ENCODE peak calls at places on chromosomes 6 and 20, in nine cellular contexts. Z is naive thymus-derived CD4-positive, alpha-beta T cell; U is lower lobe of right lung; O is pancreas; Y is colonic mucosa; E is A549; J is CD8-positive, alpha-beta T cell; Q is adipocyte; I is upper lobe of left lung. V is an unnamed sample.
A peak's percentile ranks its signal among the peaks of the same experiment; 100 is the strongest.

GRCh38 chr6:20582586-20583446 is 48.6 kb downstream of the CDKAL1 start:
- DNase-seq in I (no peak), Z (no peak), E (no peak), O (no peak), Y (no peak), J (no peak), U (no peak), Q (peak; percentile 41), V (no peak)

GRCh38 chr6:44456070-44456965 is 68.8 kb downstream of the CDC5L start:
- DNase-seq in E (peak; percentile 48), Y (peak; percentile 39), U (no peak), O (peak; percentile 72), J (peak; percentile 30), Q (peak; percentile 80), Z (peak; percentile 26), I (peak; percentile 66), V (no peak)

GRCh38 chr6:111871725-111872520 is 1.3 kb downstream of the FYN start:
- DNase-seq in Q (peak; percentile 61), J (peak; percentile 39), E (no peak), O (no peak), I (no peak), Z (peak; percentile 50), U (no peak), Y (peak; percentile 31), V (no peak)

GRCh38 chr6:120545353-120545752 is 788.9 kb downstream of the TBC1D32 start:
- DNase-seq in U (no peak), Q (no peak), J (no peak), O (no peak), I (no peak), E (no peak), Y (no peak), Z (no peak), V (no peak)

GRCh38 chr6:142735182-142735581 is 209.8 kb downstream of the HIVEP2 start:
- DNase-seq in E (no peak), U (no peak), J (no peak), Z (no peak), O (no peak), I (no peak), Q (peak; percentile 32), Y (no peak), V (no peak)

GRCh38 chr20:43925786-43926185 is 11.1 kb downstream of the TOX2 start:
- DNase-seq in U (no peak), Q (peak; percentile 65), I (no peak), J (peak; percentile 53), Y (peak; percentile 63), Z (peak; percentile 43), O (no peak), E (no peak), V (peak; percentile 71)

GRCh38 chr6:146985111-146985510 is 219.1 kb upstream of the STXBP5 start:
- DNase-seq in E (peak; percentile 57), Z (no peak), U (no peak), J (no peak), I (no peak), Y (peak; percentile 60), Q (peak; percentile 48), O (no peak), V (no peak)

GRCh38 chr6:20707166-20707485 is 172.9 kb downstream of the CDKAL1 start:
- DNase-seq in U (no peak), Y (no peak), I (no peak), E (peak; percentile 18), O (no peak), Z (no peak), Q (no peak), J (no peak), V (no peak)

GRCh38 chr6:89974776-89975175 is 80.5 kb downstream of the GJA10 start:
- DNase-seq in Z (no peak), U (no peak), E (no peak), Y (no peak), O (no peak), Q (no peak), I (peak; percentile 46), J (no peak), V (no peak)

GRCh38 chr6:108100003-108100402 is 25.5 kb upstream of the OSTM1 start:
- DNase-seq in Z (no peak), E (no peak), I (no peak), Q (no peak), U (no peak), O (no peak), Y (no peak), J (no peak), V (no peak)

GRCh38 chr6:104540743-104541142 is 319.0 kb downstream of the HACE1 start:
- DNase-seq in O (no peak), I (no peak), Y (no peak), Q (peak; percentile 80), Z (no peak), J (no peak), E (no peak), U (no peak), V (no peak)

GRCh38 chr6:79584332-79584731 is 46.8 kb upstream of the SH3BGRL2 start:
- DNase-seq in E (no peak), U (no peak), Q (no peak), I (no peak), J (no peak), O (no peak), Y (no peak), Z (no peak), V (no peak)

GRCh38 chr6:22925920-22926587 is 356.7 kb downstream of the HDGFL1 start:
- DNase-seq in J (no peak), Y (no peak), I (no peak), O (no peak), E (no peak), Z (no peak), U (no peak), Q (peak; percentile 22), V (no peak)

GRCh38 chr20:59386819-59387218 is 86.4 kb downstream of the EDN3 start:
- DNase-seq in Z (no peak), I (no peak), Y (no peak), E (no peak), J (no peak), U (no peak), Q (peak; percentile 41), O (no peak), V (no peak)

GRCh38 chr6:170296423-170296745 is 5.5 kb upstream of the DLL1 start:
- DNase-seq in Y (no peak), U (no peak), J (no peak), E (no peak), Z (no peak), O (no peak), I (no peak), Q (no peak), V (no peak)

GRCh38 chr6:107386340-107386739 is 73.0 kb downstream of the PDSS2 start:
- DNase-seq in I (no peak), U (no peak), Y (no peak), Z (no peak), Q (peak; percentile 48), E (no peak), J (no peak), O (no peak), V (no peak)

DNA sequence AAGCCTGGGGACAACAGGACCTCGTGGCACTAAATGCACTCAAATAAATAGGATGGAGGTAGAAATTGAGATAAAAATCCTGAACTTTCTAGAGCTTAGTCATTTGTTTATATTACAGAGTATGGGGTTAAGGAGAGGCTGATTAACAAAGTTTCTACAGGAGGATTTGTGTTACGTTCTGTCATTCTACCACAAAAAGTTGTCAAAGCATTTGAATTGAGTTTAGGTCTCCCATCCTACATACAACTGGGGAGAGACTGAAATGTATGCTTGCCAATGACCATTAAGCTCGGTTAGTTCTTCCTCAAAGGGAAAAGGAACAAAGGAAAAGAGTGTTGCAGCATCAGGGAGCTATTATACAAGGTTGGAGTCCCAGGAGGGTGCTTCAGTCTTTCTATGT is 597.9 kb downstream of the COL12A1 start:
- DNase-seq in Y (no peak), J (no peak), U (no peak), O (no peak), Q (peak; percentile 39), I (no peak), E (no peak), Z (no peak), V (no peak)
- H3K4me1 ChIP-seq in Y (no peaks in the 10 kb centered on the region), J (no peaks in the 10 kb centered on the region), U (no peaks in the 10 kb centered on the region), O (no peaks in the 10 kb centered on the region), Q (peaks cover 63% of the 10 kb centered on the region), I (peaks cover 9% of the 10 kb centered on the region), E (peaks cover 60% of the 10 kb centered on the region), Z (no peaks in the 10 kb centered on the region), V (peaks cover 6% of the 10 kb centered on the region)

DNA sequence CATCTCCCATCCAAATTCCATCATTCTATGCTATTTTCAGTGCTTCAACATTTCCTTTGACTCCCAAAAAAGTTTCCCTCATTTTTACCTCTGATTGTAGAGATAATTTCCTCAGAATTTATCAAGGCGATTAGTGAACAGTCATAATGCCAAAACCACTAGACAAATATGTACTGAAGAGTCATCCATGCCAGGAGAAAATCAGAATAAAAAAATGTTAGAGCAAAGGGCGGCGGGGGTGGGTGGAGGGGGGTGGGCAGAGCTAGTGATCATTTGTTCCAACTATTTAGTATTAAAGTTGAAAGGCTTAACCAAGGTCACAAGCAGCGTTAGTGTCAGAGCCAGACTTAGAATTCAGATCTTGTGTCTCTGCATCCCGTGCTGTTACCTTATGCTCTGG is 5.3 kb upstream of the ADGRF5 start:
- DNase-seq in Q (no peak), I (no peak), Y (no peak), U (no peak), Z (no peak), E (peak; percentile 0), J (no peak), O (no peak), V (no peak)
- H3K4me1 ChIP-seq in Q (peaks cover 26% of the 10 kb centered on the region), I (peaks cover 50% of the 10 kb centered on the region), Y (no peaks in the 10 kb centered on the region), U (peaks cover 61% of the 10 kb centered on the region), Z (no peaks in the 10 kb centered on the region), E (peaks cover 28% of the 10 kb centered on the region), J (no peaks in the 10 kb centered on the region), O (no peaks in the 10 kb centered on the region), V (no peaks in the 10 kb centered on the region)

DNA sequence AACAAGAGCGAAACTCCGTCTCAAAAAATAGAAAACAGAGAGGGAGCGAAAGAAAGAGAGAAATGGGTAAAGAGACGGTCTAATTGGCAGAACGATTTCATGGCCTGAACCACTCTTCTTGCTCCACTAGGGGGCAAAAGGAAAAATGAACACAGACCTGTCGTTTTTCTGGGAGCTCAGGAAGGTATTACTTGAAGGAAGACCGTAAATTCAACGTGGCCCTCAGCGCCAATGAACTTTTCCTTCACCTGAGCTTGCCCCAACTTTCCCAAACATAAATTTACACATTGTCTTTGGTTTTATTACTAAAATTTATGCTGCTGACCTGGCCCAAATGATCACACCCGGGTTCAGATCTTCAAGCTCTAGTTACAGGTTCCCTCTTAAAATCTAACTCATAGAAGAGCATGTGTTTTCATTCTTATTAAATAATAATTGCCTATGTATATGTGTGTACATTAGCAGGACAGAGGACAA is 67.3 kb downstream of the ATP9A start:
- DNase-seq in J (no peak), Y (peak; percentile 64), O (no peak), I (no peak), U (no peak), E (peak; percentile 74), Z (peak; percentile 2), Q (peak; percentile 73), V (no peak)
- H3K4me1 ChIP-seq in J (no peaks in the 10 kb centered on the region), Y (no peaks in the 10 kb centered on the region), O (peaks cover 7% of the 10 kb centered on the region), I (peaks cover 9% of the 10 kb centered on the region), U (peaks cover 17% of the 10 kb centered on the region), E (peaks cover 63% of the 10 kb centered on the region), Z (no peaks in the 10 kb centered on the region), Q (peaks cover 15% of the 10 kb centered on the region), V (no peaks in the 10 kb centered on the region)

DNA sequence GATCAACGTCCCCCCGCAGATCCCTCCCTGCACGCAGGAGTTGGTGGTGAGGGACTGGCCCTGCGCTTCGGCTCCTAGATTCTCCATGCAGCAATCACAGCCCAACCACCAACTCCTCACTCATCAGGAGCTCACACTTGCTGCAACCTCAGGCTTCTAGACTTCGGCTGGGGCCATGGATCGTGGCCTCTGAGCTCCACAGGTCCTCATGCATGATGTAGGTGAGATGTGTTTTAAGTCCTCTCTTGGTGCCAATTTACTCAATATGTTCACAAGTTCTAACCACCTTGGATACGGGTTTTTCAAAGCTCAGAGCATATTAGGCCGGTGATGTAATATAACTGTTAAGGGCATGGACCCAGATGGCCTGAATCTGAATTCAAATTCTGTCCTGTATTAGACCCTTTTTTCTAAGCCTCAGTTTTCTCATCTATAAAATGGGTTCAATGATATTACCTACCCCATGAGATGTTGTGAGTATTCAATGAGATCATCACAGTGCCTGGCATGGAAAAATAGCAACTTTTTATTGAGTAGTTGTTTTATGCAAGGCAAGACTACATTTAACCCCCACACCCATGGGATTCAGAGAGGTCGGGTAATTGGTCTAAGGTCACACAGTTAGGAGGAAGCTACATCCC is 31.0 kb downstream of the SUN5 start:
- DNase-seq in Z (no peak), Q (no peak), I (no peak), O (no peak), Y (no peak), E (no peak), J (no peak), U (no peak), V (no peak)
- H3K4me1 ChIP-seq in Z (peaks cover 66% of the 10 kb centered on the region), Q (peaks cover 10% of the 10 kb centered on the region), I (peaks cover 6% of the 10 kb centered on the region), O (no peaks in the 10 kb centered on the region), Y (no peaks in the 10 kb centered on the region), E (peaks cover 4% of the 10 kb centered on the region), J (peaks cover 82% of the 10 kb centered on the region), U (peaks cover 8% of the 10 kb centered on the region), V (no peaks in the 10 kb centered on the region)